ENCODE peak calls at places on chromosomes 6 and 20, in five cellular contexts. One of them, this sample, is unnamed. For H3K27me3, the result is how much of the 10 kb centered on the place peaks cover.

GRCh38 chr6:168717491-168717890 is 276.5 kb downstream of the SMOC2 start:
- DNase-seq in H1: no peak
- DNase-seq in ovary: no peak
- DNase-seq in kidney epithelial cell: no peak
- DNase-seq in PC-9: no peak
- DNase-seq in this sample: no peak

GRCh38 chr6:99333068-99333467 is 16.4 kb downstream of the FAXC start:
- DNase-seq in H1: no peak
- DNase-seq in ovary: no peak
- DNase-seq in PC-9: no peak
- DNase-seq in kidney epithelial cell: no peak
- DNase-seq in this sample: no peak

GRCh38 chr6:130282234-130282995 is 59.7 kb upstream of the SAMD3 start:
- DNase-seq in kidney epithelial cell: no peak
- DNase-seq in ovary: no peak
- DNase-seq in H1: no peak
- DNase-seq in PC-9: no peak
- DNase-seq in this sample: peak

GRCh38 chr6:34836008-34836407 is 44.1 kb downstream of the BLTP3A start:
- DNase-seq in kidney epithelial cell: no peak
- DNase-seq in PC-9: no peak
- DNase-seq in ovary: no peak
- DNase-seq in H1: no peak
- DNase-seq in this sample: no peak

GRCh38 chr6:157203312-157203744 is 120.0 kb downstream of the TMEM242 start:
- DNase-seq in H1: no peak
- DNase-seq in ovary: no peak
- DNase-seq in kidney epithelial cell: no peak
- DNase-seq in PC-9: no peak
- DNase-seq in this sample: no peak

GRCh38 chr6:139625998-139626975 is 251.8 kb upstream of the CITED2 start:
- DNase-seq in PC-9: no peak
- DNase-seq in H1: no peak
- DNase-seq in ovary: no peak
- DNase-seq in kidney epithelial cell: no peak
- DNase-seq in this sample: no peak

GRCh38 chr6:24719125-24719931 is at the start of gene C6orf62:
- DNase-seq in kidney epithelial cell: no peak
- DNase-seq in ovary: peak
- DNase-seq in PC-9: peak
- DNase-seq in H1: no peak
- DNase-seq in this sample: peak

GRCh38 chr6:170445984-170446383 is 107.1 kb downstream of the PSMB1 start:
- DNase-seq in PC-9: no peak
- DNase-seq in H1: no peak
- DNase-seq in ovary: no peak
- DNase-seq in kidney epithelial cell: no peak
- DNase-seq in this sample: no peak

GRCh38 chr20:62580052-62580451 is 62.3 kb upstream of the SLCO4A1 start:
- DNase-seq in PC-9: no peak
- DNase-seq in H1: no peak
- DNase-seq in ovary: no peak
- DNase-seq in kidney epithelial cell: no peak
- DNase-seq in this sample: no peak

GRCh38 chr20:6769953-6770831 is 2.7 kb downstream of the BMP2 start:
- DNase-seq in ovary: peak
- DNase-seq in PC-9: no peak
- DNase-seq in kidney epithelial cell: peak
- DNase-seq in H1: peak
- DNase-seq in this sample: peak

GRCh38 chr6:72643214-72643613 is 21.4 kb downstream of the KCNQ5 start:
- DNase-seq in PC-9: no peak
- DNase-seq in kidney epithelial cell: no peak
- DNase-seq in ovary: no peak
- DNase-seq in H1: no peak
- DNase-seq in this sample: no peak

GRCh38 chr6:158313989-158314388 is 1.7 kb downstream of the TULP4 start:
- DNase-seq in H1: no peak
- DNase-seq in ovary: no peak
- DNase-seq in PC-9: no peak
- DNase-seq in kidney epithelial cell: no peak
- DNase-seq in this sample: no peak

GRCh38 chr6:111591370-111591900 is 14.2 kb downstream of the TRAF3IP2 start:
- DNase-seq in H1: no peak
- DNase-seq in ovary: peak
- DNase-seq in PC-9: peak
- DNase-seq in kidney epithelial cell: peak
- DNase-seq in this sample: peak

GRCh38 chr6:93550551-93551276 is 131.4 kb upstream of the EPHA7 start:
- DNase-seq in ovary: no peak
- DNase-seq in H1: no peak
- DNase-seq in PC-9: no peak
- DNase-seq in kidney epithelial cell: peak
- DNase-seq in this sample: no peak

GRCh38 chr20:1185781-1186334 is 1.1 kb upstream of the TMEM74B start:
- DNase-seq in PC-9: peak
- DNase-seq in H1: peak
- DNase-seq in ovary: no peak
- DNase-seq in kidney epithelial cell: no peak
- DNase-seq in this sample: no peak

GRCh38 chr6:72952808-72953630 is 272.3 kb downstream of the KHDC1L start:
- DNase-seq in H1: no peak
- DNase-seq in ovary: no peak
- DNase-seq in kidney epithelial cell: no peak
- DNase-seq in PC-9: no peak
- DNase-seq in this sample: peak

GRCh38 chr6:75673885-75674284 is 72.2 kb downstream of the SENP6 start:
- DNase-seq in H1: no peak
- DNase-seq in PC-9: no peak
- DNase-seq in kidney epithelial cell: no peak
- DNase-seq in ovary: no peak
- DNase-seq in this sample: no peak

GRCh38 chr6:13993416-13993815 is 68.7 kb downstream of the RNF182 start:
- DNase-seq in ovary: no peak
- DNase-seq in kidney epithelial cell: no peak
- DNase-seq in H1: no peak
- DNase-seq in PC-9: no peak
- DNase-seq in this sample: no peak

GRCh38 chr6:140850438-140850837 is 1282.3 kb upstream of the GJE1 start:
- DNase-seq in ovary: no peak
- DNase-seq in H1: no peak
- DNase-seq in kidney epithelial cell: no peak
- DNase-seq in PC-9: no peak
- DNase-seq in this sample: no peak

GRCh38 chr6:109465772-109466171 is 10.2 kb upstream of the MICAL1 start:
- DNase-seq in PC-9: no peak
- DNase-seq in ovary: no peak
- DNase-seq in H1: no peak
- DNase-seq in kidney epithelial cell: no peak
- DNase-seq in this sample: no peak

GRCh38 chr6:46130665-46131064 is 876 bp downstream of the ENPP4 start:
- DNase-seq in kidney epithelial cell: no peak
- DNase-seq in ovary: no peak
- DNase-seq in PC-9: no peak
- DNase-seq in H1: no peak
- DNase-seq in this sample: no peak

GRCh38 chr20:3471397-3472021 is 691 bp downstream of the ATRN start:
- DNase-seq in kidney epithelial cell: no peak
- DNase-seq in PC-9: no peak
- DNase-seq in H1: no peak
- DNase-seq in ovary: peak
- DNase-seq in this sample: no peak

GRCh38 chr20:45588800-45589199 is 9.7 kb upstream of the WFDC8 start:
- DNase-seq in kidney epithelial cell: no peak
- DNase-seq in PC-9: no peak
- DNase-seq in ovary: no peak
- DNase-seq in H1: no peak
- DNase-seq in this sample: no peak

GRCh38 chr6:27238010-27238983 is 9.2 kb upstream of the PRSS16 start:
- DNase-seq in kidney epithelial cell: no peak
- DNase-seq in ovary: no peak
- DNase-seq in H1: peak
- DNase-seq in PC-9: peak
- DNase-seq in this sample: no peak

GRCh38 chr6:107304421-107305025 is 154.8 kb downstream of the PDSS2 start:
- DNase-seq in ovary: no peak
- DNase-seq in kidney epithelial cell: peak
- DNase-seq in PC-9: peak
- DNase-seq in H1: no peak
- DNase-seq in this sample: peak

GRCh38 chr6:37456816-37457560 is 24.0 kb downstream of the CMTR1 start:
- DNase-seq in ovary: peak
- DNase-seq in H1: no peak
- DNase-seq in PC-9: no peak
- DNase-seq in kidney epithelial cell: no peak
- DNase-seq in this sample: peak

GRCh38 chr6:52664185-52664990 is 6.5 kb upstream of the TMEM14A start:
- DNase-seq in H1: peak
- DNase-seq in kidney epithelial cell: peak
- DNase-seq in ovary: peak
- DNase-seq in PC-9: peak
- DNase-seq in this sample: peak

GRCh38 chr20:45867811-45868176 is 10.4 kb downstream of the ZSWIM3 start:
- DNase-seq in ovary: no peak
- DNase-seq in PC-9: no peak
- DNase-seq in H1: no peak
- DNase-seq in kidney epithelial cell: peak
- DNase-seq in this sample: peak

GRCh38 chr20:9926007-9926406 is 87.1 kb upstream of the PAK5 start:
- DNase-seq in ovary: no peak
- DNase-seq in H1: no peak
- DNase-seq in kidney epithelial cell: no peak
- DNase-seq in PC-9: no peak
- DNase-seq in this sample: no peak

GRCh38 chr6:100117680-100118079 is 123.7 kb upstream of the MCHR2 start:
- DNase-seq in PC-9: no peak
- DNase-seq in H1: no peak
- DNase-seq in ovary: no peak
- DNase-seq in kidney epithelial cell: no peak
- DNase-seq in this sample: no peak

GRCh38 chr20:20729563-20729962 is 17.1 kb upstream of the RALGAPA2 start:
- DNase-seq in ovary: no peak
- DNase-seq in PC-9: no peak
- DNase-seq in H1: no peak
- DNase-seq in kidney epithelial cell: no peak
- DNase-seq in this sample: no peak

GRCh38 chr20:40991181-40991889 is 37.3 kb upstream of the TOP1 start:
- DNase-seq in ovary: no peak
- DNase-seq in PC-9: no peak
- DNase-seq in H1: peak
- DNase-seq in kidney epithelial cell: no peak
- DNase-seq in this sample: no peak

GRCh38 chr20:53044296-53044695 is 72.1 kb downstream of the TSHZ2 start:
- DNase-seq in kidney epithelial cell: no peak
- DNase-seq in PC-9: no peak
- DNase-seq in H1: no peak
- DNase-seq in ovary: no peak
- DNase-seq in this sample: no peak

GRCh38 chr20:1845701-1846100 is 49.5 kb upstream of the SIRPA start:
- DNase-seq in kidney epithelial cell: no peak
- DNase-seq in H1: no peak
- DNase-seq in ovary: no peak
- DNase-seq in PC-9: no peak
- DNase-seq in this sample: no peak

GRCh38 chr6:134425521-134426316 is 107.8 kb upstream of the SGK1 start:
- DNase-seq in ovary: no peak
- DNase-seq in PC-9: no peak
- DNase-seq in kidney epithelial cell: no peak
- DNase-seq in H1: no peak
- DNase-seq in this sample: no peak

GRCh38 chr6:33018418-33018817 is 9.0 kb upstream of the HLA-DOA start:
- DNase-seq in ovary: no peak
- DNase-seq in kidney epithelial cell: no peak
- DNase-seq in H1: no peak
- DNase-seq in PC-9: no peak
- DNase-seq in this sample: no peak
- H3K27me3 ChIP-seq in ovary: under half
- H3K27me3 ChIP-seq in kidney epithelial cell: under half
- H3K27me3 ChIP-seq in H1: under half
- H3K27me3 ChIP-seq in PC-9: half or more
- H3K27me3 ChIP-seq in this sample: half or more

DNA sequence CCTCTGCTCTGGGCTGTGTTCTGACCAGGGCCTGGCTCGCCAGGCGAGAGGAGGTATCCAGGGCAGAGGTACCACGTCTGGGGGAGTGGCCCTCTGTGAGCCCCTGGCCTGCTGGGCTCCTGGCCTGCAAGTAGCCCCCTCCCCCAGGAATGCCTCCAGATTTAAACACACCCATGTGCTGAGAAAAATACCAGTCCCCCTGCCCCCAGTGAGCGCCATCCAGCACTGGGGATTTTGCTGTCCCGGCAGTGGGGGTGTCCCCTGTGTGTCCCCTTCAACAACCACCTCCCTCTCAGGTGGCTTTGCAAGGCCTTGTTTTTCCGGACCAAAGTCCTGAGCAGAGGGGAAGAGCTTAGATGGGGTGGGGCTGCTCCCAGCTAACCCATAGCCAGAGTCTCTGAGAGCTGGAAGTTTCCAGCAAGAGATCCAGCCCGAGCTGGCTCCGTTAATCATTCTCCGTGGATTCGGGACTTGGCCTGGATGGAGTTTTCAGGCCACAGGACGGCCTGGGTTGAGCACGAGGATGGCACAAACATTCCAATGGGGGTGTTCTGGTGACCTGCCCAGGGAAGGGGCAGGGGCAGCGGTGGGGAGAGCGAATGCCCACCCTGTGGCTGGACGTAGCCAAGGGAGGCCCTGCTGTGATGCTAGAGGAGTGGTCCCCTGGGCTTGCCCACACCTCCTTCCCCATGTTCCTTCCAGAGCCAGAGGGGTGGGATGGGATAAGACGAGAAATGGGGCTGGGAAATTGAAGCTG is 29.0 kb downstream of the PCK1 start:
- DNase-seq in kidney epithelial cell: no peak
- DNase-seq in H1: no peak
- DNase-seq in PC-9: no peak
- DNase-seq in ovary: no peak
- DNase-seq in this sample: no peak
- H3K27me3 ChIP-seq in kidney epithelial cell: under half
- H3K27me3 ChIP-seq in H1: under half
- H3K27me3 ChIP-seq in PC-9: half or more
- H3K27me3 ChIP-seq in ovary: under half
- H3K27me3 ChIP-seq in this sample: under half

DNA sequence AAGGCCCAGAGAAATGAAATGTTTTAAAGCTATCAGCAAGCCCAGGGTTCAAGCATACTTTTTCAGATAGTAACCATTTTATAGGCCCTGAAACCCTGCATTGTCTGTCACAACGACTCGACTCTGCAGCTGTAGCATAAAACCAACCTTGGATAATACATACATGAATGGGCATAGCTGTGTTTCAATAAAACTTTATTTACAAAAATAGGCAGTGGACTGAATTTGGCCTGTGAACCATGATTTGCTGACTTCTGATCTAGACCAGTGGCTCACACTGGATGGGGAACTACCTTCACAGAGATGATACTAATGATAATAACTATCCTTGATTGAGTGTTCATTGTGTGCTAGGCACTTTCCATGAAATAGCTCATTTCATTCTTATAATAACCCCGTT is 97.3 kb upstream of the ZNFX1 start:
- DNase-seq in kidney epithelial cell: no peak
- DNase-seq in H1: no peak
- DNase-seq in ovary: no peak
- DNase-seq in PC-9: no peak
- DNase-seq in this sample: no peak
- H3K27me3 ChIP-seq in kidney epithelial cell: under half
- H3K27me3 ChIP-seq in H1: under half
- H3K27me3 ChIP-seq in ovary: under half
- H3K27me3 ChIP-seq in PC-9: half or more
- H3K27me3 ChIP-seq in this sample: under half

GRCh38 chr6:165854863-165855593 is 192.0 kb upstream of the PDE10A start:
- DNase-seq in ovary: no peak
- DNase-seq in H1: no peak
- DNase-seq in PC-9: no peak
- DNase-seq in kidney epithelial cell: no peak
- DNase-seq in this sample: no peak
- H3K27me3 ChIP-seq in ovary: under half
- H3K27me3 ChIP-seq in H1: under half
- H3K27me3 ChIP-seq in PC-9: half or more
- H3K27me3 ChIP-seq in kidney epithelial cell: under half
- H3K27me3 ChIP-seq in this sample: under half